ENCODE peak calls at places on chromosomes 12 and 14, in ten cellular contexts. Q, A, D, N, G, H, M, Y, S and X are unnamed samples.

GRCh38 chr12:101108130-101108529 is 101.9 kb downstream of the SLC5A8 start:
- DNase-seq in Q (peak; percentile 7), A (no peak), D (no peak), N (no peak), G (no peak), H (no peak), M (no peak), Y (no peak), S (no peak), X (no peak)

GRCh38 chr12:75260316-75260715 is 50.7 kb upstream of the KCNC2 start:
- DNase-seq in Q (no peak), A (no peak), D (no peak), N (no peak), G (no peak), H (no peak), M (no peak), Y (no peak), S (no peak), X (no peak)

GRCh38 chr12:59041241-59042121 is 121.2 kb upstream of the LRIG3 start:
- DNase-seq in Q (peak; percentile 36), A (no peak), D (no peak), N (no peak), G (no peak), H (no peak), M (peak; percentile 87), Y (no peak), S (no peak), X (no peak)

GRCh38 chr12:41368006-41368405 is 179.9 kb downstream of the PDZRN4 start:
- DNase-seq in Q (peak; percentile 7), A (no peak), D (no peak), N (no peak), G (no peak), H (no peak), M (peak; percentile 3), Y (no peak), S (no peak), X (no peak)

GRCh38 chr12:95802482-95803264 is 12.1 kb upstream of the NTN4 start:
- DNase-seq in Q (peak; percentile 75), A (no peak), D (no peak), N (no peak), G (no peak), H (no peak), M (peak; percentile 62), Y (no peak), S (no peak), X (no peak)

GRCh38 chr14:75011356-75012097 is 8.8 kb downstream of the EIF2B2 start:
- DNase-seq in Q (no peak), A (no peak), D (no peak), N (no peak), G (no peak), H (no peak), M (peak; percentile 56), Y (no peak), S (no peak), X (no peak)

GRCh38 chr14:70622111-70622712 is 19.5 kb upstream of the TTC9 start:
- DNase-seq in Q (peak; percentile 53), A (peak; percentile 35), D (no peak), N (peak; percentile 33), G (peak; percentile 66), H (peak; percentile 68), M (peak; percentile 37), Y (no peak), S (peak; percentile 21), X (peak; percentile 16)

GRCh38 chr14:50955373-50956043 is 11.2 kb upstream of the PYGL start:
- DNase-seq in Q (peak; percentile 95), A (no peak), D (no peak), N (peak; percentile 18), G (no peak), H (no peak), M (peak; percentile 92), Y (peak; percentile 82), S (no peak), X (no peak)

DNA sequence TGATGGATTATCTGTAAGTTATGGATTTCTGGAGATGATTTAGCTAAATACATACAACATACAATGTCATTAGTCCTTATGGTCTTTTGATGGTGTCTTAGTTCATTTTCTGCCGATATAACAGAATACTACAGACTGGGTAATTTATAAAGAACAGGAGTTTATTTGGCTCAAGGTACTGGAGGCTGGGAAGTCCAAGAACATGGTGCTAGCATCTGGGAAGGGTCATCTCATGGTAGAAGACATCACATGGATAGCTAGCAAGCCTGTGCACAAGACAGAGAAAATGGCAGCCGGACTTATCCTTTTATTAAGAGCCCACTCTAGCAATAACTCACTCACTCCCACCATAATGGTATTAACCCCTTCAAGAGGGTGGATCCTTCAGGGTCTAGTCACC is 24.2 kb downstream of the KLHL28 start:
- DNase-seq in Q (no peak), A (no peak), D (no peak), N (no peak), G (no peak), H (no peak), M (no peak), Y (no peak), S (no peak), X (no peak)
- TF ChIP-seq CTCF in Q (no peak), A (no peak), D (no peak), N (no peak), G (no peak), H (no peak), M (no peak), Y (no peak), S (no peak), X (no peak)

GRCh38 chr12:501722-502447 is 42.1 kb downstream of the B4GALNT3 start:
- DNase-seq in Q (no peak), A (no peak), D (peak; percentile 24), N (no peak), G (no peak), H (no peak), M (no peak), Y (no peak), S (no peak), X (no peak)

GRCh38 chr12:496736-497135 is 37.0 kb downstream of the B4GALNT3 start:
- DNase-seq in Q (no peak), A (no peak), D (no peak), N (no peak), G (peak; percentile 59), H (no peak), M (no peak), Y (no peak), S (no peak), X (no peak)

GRCh38 chr12:503111-503761 is 43.5 kb downstream of the B4GALNT3 start:
- DNase-seq in Q (peak; percentile 59), A (no peak), D (no peak), N (no peak), G (no peak), H (no peak), M (peak; percentile 3), Y (no peak), S (peak; percentile 35), X (no peak)

GRCh38 chr12:497501-498160 is 37.9 kb downstream of the B4GALNT3 start:
- DNase-seq in Q (no peak), A (no peak), D (no peak), N (no peak), G (peak; percentile 15), H (no peak), M (no peak), Y (no peak), S (no peak), X (no peak)

DNA sequence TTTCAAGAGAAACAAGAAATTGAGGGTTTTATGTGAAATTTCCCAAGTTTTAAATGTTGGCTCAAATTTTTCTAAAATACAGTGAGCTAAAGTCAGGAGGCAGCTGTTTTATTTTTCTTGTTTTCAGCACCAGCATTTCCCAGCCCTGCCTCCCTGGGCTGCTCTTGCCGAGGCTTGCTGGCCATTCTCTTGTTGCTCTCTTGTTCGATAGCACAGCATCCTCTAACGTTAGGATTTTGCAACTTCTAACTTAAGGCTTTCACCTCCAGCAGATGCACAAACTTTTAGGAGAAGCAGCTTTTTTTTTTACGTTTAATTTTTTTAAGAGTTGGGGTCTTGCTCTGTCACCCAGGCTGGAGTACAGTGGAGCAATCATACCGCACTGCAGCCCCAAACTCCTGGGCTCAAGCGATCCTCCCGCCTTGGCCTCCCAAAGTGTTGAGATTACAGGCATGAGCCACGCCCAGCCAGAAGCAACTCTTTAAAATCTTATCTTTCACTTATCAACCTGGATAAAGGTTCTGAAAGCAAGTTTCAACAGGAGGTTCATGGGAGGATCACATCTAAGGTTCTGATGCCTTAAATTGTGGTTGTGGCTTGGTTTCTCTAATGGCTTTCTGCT is 40.2 kb downstream of the B4GALNT3 start:
- DNase-seq in Q (no peak), A (no peak), D (no peak), N (no peak), G (no peak), H (no peak), M (peak; percentile 43), Y (no peak), S (no peak), X (no peak)
- TF ChIP-seq CTCF in Q (no peak), A (no peak), D (no peak), N (no peak), G (no peak), H (no peak), M (no peak), Y (no peak), S (no peak), X (no peak)

GRCh38 chr12:99914206-99914605 is 70.5 kb downstream of the ANKS1B start:
- DNase-seq in Q (no peak), A (no peak), D (no peak), N (no peak), G (no peak), H (no peak), M (no peak), Y (no peak), S (no peak), X (no peak)

GRCh38 chr12:99920561-99920960 is 64.2 kb downstream of the ANKS1B start:
- DNase-seq in Q (no peak), A (no peak), D (no peak), N (no peak), G (no peak), H (no peak), M (no peak), Y (no peak), S (no peak), X (no peak)

GRCh38 chr12:99918003-99918402 is 66.7 kb downstream of the ANKS1B start:
- DNase-seq in Q (no peak), A (no peak), D (no peak), N (no peak), G (no peak), H (no peak), M (peak; percentile 34), Y (no peak), S (no peak), X (no peak)

GRCh38 chr12:99915251-99916082 is 69.3 kb downstream of the ANKS1B start:
- DNase-seq in Q (no peak), A (no peak), D (no peak), N (no peak), G (no peak), H (no peak), M (peak; percentile 31), Y (no peak), S (no peak), X (no peak)

DNA sequence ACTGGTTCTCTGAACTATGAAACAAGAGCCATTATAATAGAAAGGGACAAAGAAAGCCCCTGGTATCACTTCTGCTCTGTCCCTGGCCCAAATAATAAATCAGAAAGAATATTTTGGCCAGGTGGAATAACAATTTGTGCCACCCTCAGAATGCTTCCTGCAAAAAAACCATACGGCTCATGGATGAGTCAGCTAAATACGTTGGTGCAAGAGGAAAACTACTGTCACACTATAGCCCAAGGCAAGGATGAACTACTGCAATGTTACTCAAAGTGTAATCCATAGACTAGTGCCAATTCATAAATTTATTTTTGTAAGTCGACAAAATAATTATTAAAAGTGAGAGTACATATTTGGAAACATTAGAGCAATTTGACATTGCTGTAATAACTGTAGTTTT is 68.2 kb downstream of the ANKS1B start:
- DNase-seq in Q (no peak), A (no peak), D (no peak), N (no peak), G (no peak), H (no peak), M (peak; percentile 2), Y (no peak), S (no peak), X (no peak)
- TF ChIP-seq CTCF in Q (no peak), A (no peak), D (no peak), N (no peak), G (no peak), H (no peak), M (no peak), Y (no peak), S (no peak), X (no peak)

DNA sequence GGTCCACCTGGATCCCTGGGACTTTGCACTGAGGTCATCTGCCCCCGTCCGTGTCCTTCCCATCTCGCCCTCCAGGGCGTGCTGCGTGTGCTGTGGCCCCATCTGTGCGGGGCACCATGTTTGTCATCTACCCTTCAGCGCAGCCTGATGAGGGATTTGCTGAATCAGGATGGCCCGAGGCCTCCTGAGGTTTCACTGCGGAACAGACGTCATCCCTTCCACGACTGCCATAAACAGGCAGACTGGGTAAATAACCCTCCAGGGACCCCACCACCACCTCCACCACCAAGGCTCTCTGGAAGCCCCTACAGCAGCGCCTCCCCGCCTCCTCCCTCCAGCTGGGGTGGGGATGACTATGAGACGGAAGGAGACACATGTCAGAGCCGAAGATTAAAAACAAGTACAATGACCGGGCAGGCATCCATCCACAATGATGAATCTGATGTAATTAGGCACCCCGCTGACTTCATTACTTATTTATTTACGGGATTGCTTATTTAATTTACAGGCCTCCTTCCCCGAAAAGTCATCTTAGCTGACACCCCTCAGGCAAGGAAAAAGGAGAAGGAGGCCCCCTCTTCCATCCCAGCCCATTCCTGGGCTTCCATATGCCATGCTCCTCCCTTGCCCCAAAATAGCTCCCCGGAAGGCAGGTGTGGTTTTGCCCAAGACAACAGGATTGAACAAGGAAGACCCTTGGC is 39.4 kb downstream of the NCOR2 start:
- DNase-seq in Q (no peak), A (no peak), D (no peak), N (no peak), G (no peak), H (no peak), M (no peak), Y (no peak), S (no peak), X (no peak)
- TF ChIP-seq CTCF in Q (no peak), A (no peak), D (no peak), N (no peak), G (no peak), H (no peak), M (peak; percentile 9), Y (no peak), S (no peak), X (peak; percentile 26)